ENCODE peak calls at places on chromosomes 3 and 15, in eight cellular contexts. N is AG08396; Y is activated T-cell treated with anti-CD3 and anti-CD28 coated beads, Interleukin-2, amount 50 U/mL, for 48 hours; O is HT1080; U is amniotic stem cell; R is HAP-1; E is fibroblast of the aortic adventitia; I is RKO. J is an unnamed sample.

GRCh38 chr3:150538324-150539208 is 7.7 kb downstream of the SERP1 start:
- DNase-seq in E (no peak), I (no peak), O (no peak), N (no peak), R (no peak), Y (no peak), U (no peak), J (no peak)

GRCh38 chr3:36124118-36124796 is 256.0 kb upstream of the STAC start:
- DNase-seq in Y (no peak), O (peak), N (peak), R (peak), U (no peak), I (peak), E (peak), J (no peak)

GRCh38 chr15:52718551-52718950 is 39.4 kb upstream of the ATOSA start:
- DNase-seq in I (no peak), Y (no peak), R (no peak), N (no peak), O (no peak), U (no peak), E (no peak), J (no peak)

GRCh38 chr3:183548262-183548769 is 7.2 kb downstream of the KLHL6 start:
- DNase-seq in I (peak), R (peak), E (peak), O (peak), Y (no peak), U (peak), N (peak), J (peak)

GRCh38 chr15:77617507-77618285 is 15.0 kb downstream of the LINGO1 start:
- DNase-seq in E (no peak), Y (no peak), N (no peak), R (peak), U (no peak), I (peak), O (no peak), J (no peak)

GRCh38 chr3:68256635-68257034 is 602.2 kb upstream of the SUCLG2 start:
- DNase-seq in E (no peak), U (no peak), I (peak), R (peak), N (no peak), O (no peak), Y (peak), J (no peak)

GRCh38 chr3:37953226-37953625 is 37.4 kb upstream of the VILL start:
- DNase-seq in N (no peak), R (no peak), Y (no peak), O (no peak), I (no peak), E (no peak), U (no peak), J (no peak)

GRCh38 chr15:55791576-55792400 is 48.8 kb upstream of the PRTG start:
- DNase-seq in N (peak), Y (no peak), E (peak), R (no peak), U (no peak), O (peak), I (peak), J (no peak)

GRCh38 chr3:184751204-184751809 is 39.4 kb upstream of the MAGEF1 start:
- DNase-seq in E (no peak), R (no peak), U (no peak), O (no peak), Y (no peak), I (no peak), N (no peak), J (no peak)

GRCh38 chr3:156323466-156323865 is 203.1 kb downstream of the KCNAB1 start:
- DNase-seq in N (no peak), O (peak), R (no peak), I (peak), E (no peak), Y (no peak), U (no peak), J (no peak)

GRCh38 chr3:87127286-87127685 is 99.8 kb upstream of the CHMP2B start:
- DNase-seq in N (no peak), U (no peak), I (no peak), Y (no peak), R (no peak), E (peak), O (no peak), J (no peak)

GRCh38 chr15:41183580-41183979 is 47.0 kb downstream of the EXD1 start:
- DNase-seq in Y (no peak), E (peak), O (no peak), U (no peak), I (no peak), R (no peak), N (no peak), J (no peak)

GRCh38 chr3:61890167-61890566 is 328.8 kb downstream of the PTPRG start:
- DNase-seq in E (no peak), U (no peak), Y (no peak), O (no peak), I (no peak), N (no peak), R (no peak), J (no peak)

GRCh38 chr15:36996121-36996520 is 104.2 kb downstream of the MEIS2 start:
- DNase-seq in O (no peak), U (no peak), N (no peak), E (no peak), Y (no peak), I (no peak), R (no peak), J (no peak)

GRCh38 chr3:70811880-70812279 is 499.4 kb upstream of the MDFIC2 start:
- DNase-seq in E (peak), N (peak), O (peak), Y (no peak), R (no peak), U (no peak), I (no peak), J (no peak)

GRCh38 chr15:69751575-69751974 is 299.0 kb downstream of the RPLP1 start:
- DNase-seq in I (no peak), U (no peak), Y (no peak), R (no peak), O (no peak), N (no peak), E (no peak), J (peak)

GRCh38 chr3:108124337-108125150 is 33.7 kb upstream of the CD47 start:
- DNase-seq in U (no peak), R (no peak), E (no peak), I (no peak), Y (peak), O (no peak), N (no peak), J (peak)

GRCh38 chr3:49623071-49623470 is 51.1 kb upstream of the APEH start:
- DNase-seq in R (no peak), I (no peak), U (no peak), N (no peak), E (no peak), Y (no peak), O (no peak), J (no peak)

GRCh38 chr3:78978037-78978436 is 789.8 kb downstream of the ROBO1 start:
- DNase-seq in E (peak), I (peak), O (peak), Y (no peak), R (no peak), N (no peak), U (no peak), J (no peak)

GRCh38 chr3:78497692-78498091 is 1270.1 kb downstream of the ROBO1 start:
- DNase-seq in U (no peak), O (no peak), I (no peak), N (no peak), E (no peak), Y (no peak), R (no peak), J (no peak)

GRCh38 chr15:36883705-36884355 is 216.5 kb downstream of the MEIS2 start:
- DNase-seq in E (peak), O (peak), N (peak), U (peak), I (peak), R (peak), Y (peak), J (peak)

GRCh38 chr15:60125334-60125733 is 121.2 kb downstream of the FOXB1 start:
- DNase-seq in I (no peak), O (no peak), Y (no peak), E (no peak), N (no peak), R (no peak), U (no peak), J (no peak)

GRCh38 chr3:126389112-126389791 is 5.5 kb upstream of the CFAP100 start:
- DNase-seq in U (peak), Y (peak), N (peak), I (peak), R (peak), E (peak), O (no peak), J (peak)

GRCh38 chr3:32844914-32845313 is 27.1 kb downstream of the TRIM71 start:
- DNase-seq in U (no peak), Y (no peak), N (no peak), I (no peak), O (no peak), R (no peak), E (no peak), J (no peak)

GRCh38 chr15:39173426-39173825 is 407.5 kb upstream of the THBS1 start:
- DNase-seq in O (no peak), E (no peak), Y (no peak), N (no peak), R (no peak), U (no peak), I (no peak), J (no peak)

GRCh38 chr3:49781415-49782199 is 4.7 kb downstream of the IP6K1 start:
- DNase-seq in E (no peak), R (no peak), N (no peak), U (no peak), O (no peak), Y (no peak), I (no peak), J (no peak)

GRCh38 chr3:10294030-10294591 is 1.4 kb upstream of the GHRL start:
- DNase-seq in O (no peak), I (no peak), U (no peak), E (no peak), R (no peak), Y (no peak), N (no peak), J (no peak)

GRCh38 chr15:66489179-66489791 is 8.3 kb downstream of the SNAPC5 start:
- DNase-seq in I (no peak), O (no peak), E (peak), Y (peak), N (no peak), U (no peak), R (no peak), J (peak)

GRCh38 chr3:33942483-33943150 is 144.2 kb downstream of the PDCD6IP start:
- DNase-seq in Y (no peak), E (peak), I (peak), N (no peak), U (no peak), O (peak), R (no peak), J (no peak)

GRCh38 chr15:53559364-53560253 is 199.9 kb downstream of the WDR72 start:
- DNase-seq in U (no peak), O (no peak), N (no peak), R (no peak), Y (no peak), I (no peak), E (no peak), J (no peak)

GRCh38 chr15:57680021-57680420 is 26.5 kb upstream of the POLR2M start:
- DNase-seq in I (peak), N (peak), Y (no peak), O (peak), U (peak), E (peak), R (no peak), J (no peak)

GRCh38 chr15:66578286-66578875 is 12.6 kb upstream of the LCTL start:
- DNase-seq in R (no peak), U (no peak), O (peak), Y (peak), N (no peak), I (peak), E (peak), J (no peak)

GRCh38 chr3:178948546-178948945 is 123.1 kb downstream of the ZMAT3 start:
- DNase-seq in I (no peak), O (no peak), R (no peak), Y (no peak), N (no peak), E (no peak), U (no peak), J (no peak)

GRCh38 chr15:39102431-39102830 is 478.4 kb upstream of the THBS1 start:
- DNase-seq in I (no peak), Y (no peak), N (no peak), E (no peak), R (no peak), O (no peak), U (no peak), J (no peak)

GRCh38 chr15:64690578-64691296 is 84.7 kb downstream of the RBPMS2 start:
- DNase-seq in I (no peak), E (peak), Y (no peak), U (no peak), R (no peak), O (no peak), N (no peak), J (no peak)